ENCODE peak calls at places on chromosomes 5 and 9, in eight cellular contexts. P, U, B, V, S, A, Z and Y are unnamed samples.

GRCh38 chr9:127059648-127060365 is 62.6 kb downstream of the ANGPTL2 start:
- DNase-seq in Z (no peak), U (no peak), V (no peak), A (no peak), P (no peak), S (no peak), B (no peak), Y (no peak)

GRCh38 chr5:73232266-73233041 is 59.5 kb downstream of the TMEM174 start:
- DNase-seq in S (no peak), V (no peak), A (peak; percentile 64), U (no peak), Z (peak; percentile 55), B (no peak), P (no peak), Y (no peak)

GRCh38 chr9:112086627-112087026 is 88.5 kb downstream of the SUSD1 start:
- DNase-seq in B (no peak), A (peak; percentile 44), S (no peak), Z (peak; percentile 47), U (no peak), P (no peak), V (no peak), Y (no peak)

GRCh38 chr5:132386644-132387286 is 17.3 kb downstream of the SLC22A5 start:
- DNase-seq in U (peak; percentile 68), B (peak; percentile 88), Z (peak; percentile 85), A (peak; percentile 70), S (peak; percentile 81), V (peak; percentile 52), P (peak; percentile 79), Y (peak; percentile 46)

GRCh38 chr9:112757300-112757883 is 6.8 kb downstream of the SNX30 start:
- DNase-seq in U (no peak), P (no peak), V (no peak), S (no peak), Z (no peak), A (no peak), B (no peak), Y (no peak)

GRCh38 chr5:95880081-95880926 is 57.8 kb upstream of the GLRX start:
- DNase-seq in P (no peak), S (no peak), V (no peak), U (no peak), Z (no peak), A (no peak), B (no peak), Y (no peak)

GRCh38 chr5:174251305-174251704 is 205.8 kb downstream of the NSG2 start:
- DNase-seq in Z (no peak), P (no peak), B (no peak), S (no peak), V (no peak), U (no peak), A (no peak), Y (no peak)

GRCh38 chr5:83472213-83472507 is 616 bp downstream of the VCAN start:
- DNase-seq in U (no peak), V (no peak), P (no peak), A (no peak), Z (no peak), B (no peak), S (no peak), Y (no peak)

GRCh38 chr5:43039468-43040286 is 442 bp downstream of the ANXA2R start:
- DNase-seq in P (peak; percentile 24), U (peak; percentile 82), S (peak; percentile 68), B (peak; percentile 81), V (no peak), Z (peak; percentile 60), A (peak; percentile 82), Y (peak; percentile 17)

GRCh38 chr9:2281803-2282185 is 266.6 kb downstream of the SMARCA2 start:
- DNase-seq in S (no peak), P (no peak), V (no peak), U (no peak), B (no peak), A (no peak), Z (no peak), Y (no peak)

GRCh38 chr9:109087795-109088194 is 32.0 kb downstream of the TMEM245 start:
- DNase-seq in P (no peak), S (no peak), U (no peak), A (no peak), V (no peak), B (no peak), Z (no peak), Y (no peak)

GRCh38 chr9:126399251-126399650 is 72.6 kb downstream of the MVB12B start:
- DNase-seq in B (no peak), Z (no peak), S (no peak), P (no peak), V (no peak), A (no peak), U (no peak), Y (no peak)

GRCh38 chr5:74122979-74123575 is 497.1 kb downstream of the ARHGEF28 start:
- DNase-seq in Z (no peak), P (peak; percentile 24), A (no peak), B (no peak), V (no peak), S (no peak), U (no peak), Y (no peak)

GRCh38 chr5:87899109-87900100 is 369.2 kb downstream of the TMEM161B start:
- DNase-seq in A (peak; percentile 88), Z (peak; percentile 23), V (peak; percentile 50), P (no peak), B (no peak), U (no peak), S (no peak), Y (peak; percentile 49)
- H3K27ac ChIP-seq in A (peak overlapping the region; percentile 70), Z (no peak overlapping the region), V (peak overlapping the region; percentile 88), P (no peak overlapping the region), B (no peak overlapping the region), U (no peak overlapping the region), S (peak overlapping the region; percentile 1), Y (peak overlapping the region; percentile 71)

DNA sequence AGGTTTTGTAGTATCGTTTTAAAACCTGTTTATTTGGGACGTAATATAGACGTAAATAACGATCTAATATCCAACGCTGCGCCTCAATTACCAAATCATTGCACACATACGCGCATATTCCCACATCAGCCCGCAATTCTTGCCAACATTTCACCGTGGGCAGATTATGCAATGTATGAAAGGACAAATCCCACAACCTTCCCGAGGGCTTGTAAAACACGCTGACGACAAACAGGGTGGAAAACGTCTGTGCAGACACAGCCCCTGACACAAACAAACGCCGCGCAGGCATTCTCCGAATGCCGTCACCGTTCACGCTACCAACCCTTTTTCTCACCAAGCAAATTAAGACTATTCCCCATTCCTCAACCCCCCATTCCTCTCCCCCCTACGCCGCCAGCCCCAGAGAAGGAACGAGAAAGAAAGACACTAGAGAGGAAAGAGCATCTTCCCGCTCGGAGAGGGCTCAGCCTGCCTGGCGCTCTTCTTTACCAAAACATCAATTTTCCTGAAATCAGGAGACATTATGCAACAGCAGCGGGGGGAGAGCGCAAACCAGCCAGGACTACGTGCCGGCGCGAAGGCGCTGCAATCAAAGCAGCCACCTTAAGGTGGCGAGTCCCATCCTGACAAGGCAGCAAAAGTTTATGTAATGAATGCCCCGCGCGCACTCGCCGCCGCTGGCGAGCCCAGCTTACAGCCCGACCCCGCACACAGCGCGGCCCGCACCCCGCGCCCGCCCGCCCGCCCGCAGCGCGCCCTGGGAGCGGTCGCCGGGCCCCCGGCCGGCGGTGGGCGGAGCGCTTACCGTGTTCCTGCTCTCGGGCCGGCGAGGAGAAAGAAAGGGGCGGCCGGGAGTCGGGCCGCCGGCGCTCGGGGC is 560 bp downstream of the NFIL3 start:
- DNase-seq in Z (peak; percentile 60), B (peak; percentile 88), A (peak; percentile 84), U (peak; percentile 79), S (peak; percentile 75), P (peak; percentile 66), V (peak; percentile 39), Y (peak; percentile 36)
- H3K27ac ChIP-seq in Z (no peak overlapping the region), B (peak overlapping the region; percentile 92), A (no peak overlapping the region), U (peak overlapping the region; percentile 92), S (peak overlapping the region; percentile 94), P (peak overlapping the region; percentile 67), V (peak overlapping the region; percentile 71), Y (peak overlapping the region; percentile 91)

DNA sequence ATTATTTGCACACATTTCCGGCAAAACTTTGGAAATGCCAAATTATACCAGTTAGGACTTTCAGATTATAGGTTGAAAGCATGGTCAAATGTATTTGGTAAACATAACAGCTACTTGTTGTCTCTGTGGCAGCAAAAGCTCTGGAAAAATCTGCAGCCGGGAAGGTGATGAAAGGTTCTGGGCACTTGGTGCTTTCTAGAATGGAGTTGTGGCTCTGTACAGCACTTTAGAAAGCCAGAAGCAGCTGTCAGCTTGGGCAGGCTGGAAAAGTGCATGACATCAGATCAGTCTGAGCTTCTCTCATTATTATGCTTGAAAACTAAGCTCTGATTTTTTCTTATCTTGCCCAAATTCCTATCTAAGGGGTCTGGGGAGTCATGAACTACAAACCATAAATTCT is 118.6 kb upstream of the MAST4 start:
- DNase-seq in P (no peak), B (no peak), U (no peak), S (no peak), A (no peak), V (no peak), Z (no peak), Y (no peak)
- H3K27ac ChIP-seq in P (no peak overlapping the region), B (no peak overlapping the region), U (no peak overlapping the region), S (no peak overlapping the region), A (no peak overlapping the region), V (no peak overlapping the region), Z (no peak overlapping the region), Y (no peak overlapping the region)

GRCh38 chr5:108079754-108080153 is 302.1 kb downstream of the FBXL17 start:
- DNase-seq in S (no peak), P (no peak), U (no peak), A (no peak), Z (no peak), B (no peak), V (no peak), Y (no peak)
- H3K27ac ChIP-seq in S (no peak overlapping the region), P (no peak overlapping the region), U (no peak overlapping the region), A (peak overlapping the region; percentile 39), Z (peak overlapping the region; percentile 89), B (no peak overlapping the region), V (no peak overlapping the region), Y (no peak overlapping the region)

GRCh38 chr9:134395727-134396257 is 69.5 kb downstream of the RXRA start:
- DNase-seq in S (no peak), V (no peak), B (no peak), U (no peak), P (no peak), Z (no peak), A (no peak), Y (no peak)
- H3K27ac ChIP-seq in S (no peak overlapping the region), V (no peak overlapping the region), B (peak overlapping the region; percentile 14), U (no peak overlapping the region), P (no peak overlapping the region), Z (no peak overlapping the region), A (no peak overlapping the region), Y (no peak overlapping the region)

GRCh38 chr9:79581794-79582193 is 10.0 kb downstream of the TLE4 start:
- DNase-seq in B (no peak), S (no peak), V (no peak), Z (no peak), P (no peak), U (no peak), A (peak; percentile 32), Y (no peak)
- H3K27ac ChIP-seq in B (no peak overlapping the region), S (no peak overlapping the region), V (no peak overlapping the region), Z (peak overlapping the region; percentile 30), P (no peak overlapping the region), U (no peak overlapping the region), A (peak overlapping the region; percentile 82), Y (no peak overlapping the region)

DNA sequence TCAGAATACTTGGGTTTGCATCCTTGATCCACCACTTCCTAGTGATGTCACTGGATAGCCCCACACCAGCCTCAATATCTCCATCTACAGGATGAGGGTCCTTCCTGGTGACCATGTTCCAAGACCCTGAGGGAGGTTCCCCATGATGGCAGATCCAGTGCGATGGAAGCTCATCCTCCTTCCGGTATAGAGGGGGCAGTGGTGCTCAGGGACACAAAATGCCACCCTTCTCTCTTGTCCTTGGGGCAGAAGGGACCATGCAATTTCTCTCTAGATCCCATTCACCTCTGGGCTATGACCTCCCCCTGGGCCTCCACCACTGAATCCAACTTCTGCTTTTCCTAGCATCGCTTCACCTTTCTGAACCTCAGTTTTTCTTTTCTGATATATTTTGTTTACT is 5.4 kb upstream of the SLC25A51 start:
- DNase-seq in P (no peak), Z (no peak), S (no peak), B (no peak), U (no peak), A (no peak), V (no peak), Y (no peak)
- H3K27ac ChIP-seq in P (no peak overlapping the region), Z (no peak overlapping the region), S (no peak overlapping the region), B (no peak overlapping the region), U (no peak overlapping the region), A (no peak overlapping the region), V (no peak overlapping the region), Y (no peak overlapping the region)